ENCODE peak calls at places on chromosome X, in four cellular contexts. K is frontal cortex; P is EL; G is natural killer cell treated with Interleukin-12 subunit alpha and Interleukin-12 subunit beta and Interleukin-15 and Interleukin-18, amount 100 ng/mL, for 72 hours. T is an unnamed sample.

GRCh38 chrX:118644378-118644777 is 83.0 kb upstream of the IL13RA1 start:
- DNase-seq in G (no peak), K (no peak), P (peak; percentile 35), T (peak; percentile 30)

GRCh38 chrX:68238568-68238967 is 194.7 kb downstream of the OPHN1 start:
- DNase-seq in K (no peak), P (no peak), G (no peak), T (no peak)

GRCh38 chrX:4570141-4570540 is 856.7 kb upstream of the PRKX start:
- DNase-seq in P (no peak), G (no peak), K (no peak), T (no peak)

GRCh38 chrX:108090474-108091265 is 672 bp downstream of the PSMD10 start:
- DNase-seq in P (peak; percentile 48), K (no peak), G (no peak), T (peak; percentile 34)

GRCh38 chrX:136214551-136214950 is 36.6 kb downstream of the MAP7D3 start:
- DNase-seq in K (no peak), P (peak; percentile 96), G (no peak), T (peak; percentile 73)

GRCh38 chrX:134601240-134601639 is 57.0 kb downstream of the PLAC1 start:
- DNase-seq in P (peak; percentile 54), G (no peak), K (no peak), T (peak; percentile 36)

GRCh38 chrX:108304210-108304609 is 134.0 kb downstream of the COL4A6 start:
- DNase-seq in P (no peak), K (no peak), G (no peak), T (no peak)

GRCh38 chrX:19283597-19284339 is 60.0 kb upstream of the PDHA1 start:
- DNase-seq in K (no peak), P (no peak), G (no peak), T (no peak)

GRCh38 chrX:51837451-51837850 is 56.0 kb upstream of the MAGED1 start:
- DNase-seq in K (no peak), P (no peak), G (no peak), T (no peak)

GRCh38 chrX:40062525-40063193 is 35.1 kb downstream of the BCOR start:
- DNase-seq in K (peak; percentile 64), P (no peak), G (no peak), T (no peak)

GRCh38 chrX:39258331-39258730 is 457.1 kb downstream of the MID1IP1 start:
- DNase-seq in G (no peak), P (no peak), K (no peak), T (no peak)

GRCh38 chrX:40947276-40947675 is 138.0 kb upstream of the USP9X start:
- DNase-seq in G (no peak), K (no peak), P (peak; percentile 63), T (peak; percentile 59)

GRCh38 chrX:119381349-119381944 is 17.7 kb upstream of the SLC25A43 start:
- DNase-seq in P (no peak), K (no peak), G (no peak), T (no peak)

GRCh38 chrX:39677987-39678840 is 419.5 kb downstream of the BCOR start:
- DNase-seq in P (no peak), G (no peak), K (no peak), T (no peak)

GRCh38 chrX:102835504-102836146 is 101.4 kb upstream of the RAB40AL start:
- DNase-seq in G (no peak), P (peak; percentile 14), K (no peak), T (peak; percentile 28)

GRCh38 chrX:97074400-97074799 is 190.7 kb downstream of the RPA4 start:
- DNase-seq in K (no peak), G (no peak), P (peak; percentile 10), T (no peak)

GRCh38 chrX:11460347-11460746 is 167.1 kb downstream of the AMELX start:
- DNase-seq in G (no peak), P (no peak), K (no peak), T (peak; percentile 10)

GRCh38 chrX:72128881-72129280 is 2.8 kb downstream of the RTL5 start:
- DNase-seq in P (peak; percentile 20), K (no peak), G (no peak), T (peak; percentile 14)

GRCh38 chrX:47169726-47170515 is 23.7 kb upstream of the UBA1 start:
- DNase-seq in K (no peak), P (peak; percentile 6), G (no peak), T (no peak)

GRCh38 chrX:15908891-15909290 is 54.3 kb upstream of the AP1S2 start:
- DNase-seq in G (no peak), K (no peak), P (no peak), T (no peak)

GRCh38 chrX:54754854-54755253 is 43.2 kb downstream of the ITIH6 start:
- DNase-seq in G (no peak), K (no peak), P (no peak), T (no peak)

GRCh38 chrX:152895121-152895520 is 2.7 kb upstream of the ZNF185 start:
- DNase-seq in P (no peak), G (no peak), K (no peak), T (no peak)

GRCh38 chrX:47568656-47569295 is 7.8 kb downstream of the ARAF start:
- DNase-seq in P (peak; percentile 11), G (no peak), K (no peak), T (no peak)

GRCh38 chrX:16431266-16431665 is 218.7 kb upstream of the S100G start:
- DNase-seq in P (no peak), K (no peak), G (no peak), T (no peak)

GRCh38 chrX:101347859-101348451 is 587 bp downstream of the TIMM8A start:
- DNase-seq in G (no peak), P (peak; percentile 17), K (no peak), T (peak; percentile 2)

GRCh38 chrX:13790206-13791131 is 26.4 kb downstream of the GPM6B start:
- DNase-seq in G (no peak), K (no peak), P (no peak), T (no peak)

GRCh38 chrX:22800806-22801205 is 199.0 kb upstream of the DDX53 start:
- DNase-seq in P (peak; percentile 66), K (no peak), G (no peak), T (peak; percentile 3)

GRCh38 chrX:24423960-24424359 is 41.1 kb upstream of the PDK3 start:
- DNase-seq in P (no peak), K (no peak), G (no peak), T (no peak)